ENCODE peak calls at places on chromosomes 3 and 15, in nine cellular contexts. V is OCI-LY7, N is GM23248, R is PC-3, P is GM23338, A is neural progenitor cell, X is HCT116, W is hepatocyte, H is MM.1S. C is an unnamed sample.

GRCh38 chr3:197354195-197355059 is 56.0 kb upstream of the DLG1 start:
- DNase-seq in H (no peak), N (peak), X (no peak), R (no peak), P (no peak), V (peak), A (peak), W (peak), C (peak)

GRCh38 chr3:188241072-188241471 is 87.1 kb downstream of the LPP start:
- DNase-seq in V (peak), P (no peak), A (no peak), W (peak), X (no peak), H (no peak), R (no peak), N (no peak), C (no peak)

GRCh38 chr15:96171842-96172241 is 158.7 kb upstream of the NR2F2 start:
- DNase-seq in W (peak), H (no peak), N (no peak), R (no peak), A (peak), X (no peak), V (no peak), P (peak), C (no peak)

GRCh38 chr3:180093535-180093934 is 56.8 kb upstream of the PEX5L start:
- DNase-seq in V (no peak), W (no peak), N (no peak), A (no peak), P (no peak), H (no peak), X (no peak), R (peak), C (no peak)

GRCh38 chr3:48440590-48440958 is 517 bp downstream of the TMA7 start:
- DNase-seq in W (peak), A (peak), R (no peak), X (no peak), N (peak), V (peak), P (peak), H (peak), C (peak)

GRCh38 chr15:27762471-27762870 is 336.6 kb downstream of the OCA2 start:
- DNase-seq in V (no peak), H (no peak), P (no peak), A (no peak), N (no peak), X (no peak), W (no peak), R (no peak), C (no peak)

GRCh38 chr3:69541823-69542264 is 156.0 kb upstream of the FRMD4B start:
- DNase-seq in X (no peak), V (no peak), N (peak), R (no peak), P (peak), W (peak), H (no peak), A (no peak), C (peak)

GRCh38 chr3:119279101-119279554 is 15.1 kb upstream of the ARHGAP31 start:
- DNase-seq in R (no peak), X (no peak), N (no peak), H (no peak), P (no peak), A (peak), V (no peak), W (no peak), C (no peak)

GRCh38 chr15:90680371-90680935 is 36.7 kb upstream of the BLM start:
- DNase-seq in R (peak), P (no peak), X (no peak), H (no peak), W (no peak), V (no peak), A (no peak), N (peak), C (no peak)

GRCh38 chr3:161371441-161372320 is at the start of gene SPTSSB:
- DNase-seq in R (peak), H (peak), N (peak), P (peak), X (peak), W (peak), V (no peak), A (peak), C (peak)

GRCh38 chr3:101676219-101676764 is 640 bp downstream of the ZBTB11 start:
- DNase-seq in W (peak), X (peak), H (peak), N (peak), R (peak), A (peak), P (peak), V (peak), C (peak)

GRCh38 chr15:60392601-60392985 is 5.2 kb downstream of the ANXA2 start:
- DNase-seq in P (peak), A (no peak), W (peak), V (no peak), R (peak), X (peak), H (no peak), N (peak), C (no peak)

GRCh38 chr15:63950911-63951481 is 95.3 kb downstream of the DAPK2 start:
- DNase-seq in W (no peak), A (no peak), R (peak), N (peak), P (no peak), V (no peak), X (no peak), H (no peak), C (no peak)

GRCh38 chr3:157087398-157088132 is 72.4 kb downstream of the CCNL1 start:
- DNase-seq in N (peak), X (peak), V (no peak), H (peak), P (no peak), R (peak), W (no peak), A (no peak), C (no peak)

GRCh38 chr15:89898628-89899302 is 5.0 kb upstream of the AP3S2 start:
- DNase-seq in H (peak), V (peak), P (peak), R (peak), A (peak), X (peak), W (peak), N (peak), C (peak)

GRCh38 chr15:96183020-96183926 is 147.2 kb upstream of the NR2F2 start:
- DNase-seq in X (no peak), W (no peak), P (no peak), R (no peak), A (peak), N (no peak), V (no peak), H (no peak), C (no peak)

GRCh38 chr3:15287565-15288330 is 44.6 kb downstream of the SH3BP5 start:
- DNase-seq in N (peak), P (no peak), X (no peak), A (no peak), H (no peak), V (no peak), W (peak), R (no peak), C (no peak)

GRCh38 chr3:101938262-101938847 is 89.0 kb downstream of the NFKBIZ start:
- DNase-seq in W (no peak), X (no peak), A (no peak), R (no peak), V (peak), P (no peak), N (no peak), H (peak), C (no peak)

GRCh38 chr3:182636646-182637045 is 156.7 kb upstream of the ATP11B start:
- DNase-seq in A (no peak), H (no peak), N (peak), X (no peak), W (no peak), P (no peak), R (peak), V (no peak), C (no peak)

GRCh38 chr15:65089206-65089824 is 12.8 kb downstream of the KBTBD13 start:
- DNase-seq in P (no peak), A (peak), W (peak), H (no peak), X (no peak), N (no peak), R (no peak), V (no peak), C (no peak)

GRCh38 chr15:36230741-36231140 is 348.7 kb upstream of the CDIN1 start:
- DNase-seq in N (peak), H (no peak), R (no peak), V (no peak), X (no peak), A (no peak), W (no peak), P (no peak), C (no peak)

GRCh38 chr3:177783338-177783737 is 586.1 kb upstream of the TBL1XR1 start:
- DNase-seq in P (no peak), X (no peak), R (no peak), W (no peak), A (no peak), N (no peak), H (no peak), V (no peak), C (no peak)

GRCh38 chr15:38894260-38894948 is 329.8 kb upstream of the RASGRP1 start:
- DNase-seq in P (no peak), R (peak), V (no peak), W (no peak), N (peak), H (no peak), A (no peak), X (no peak), C (no peak)

GRCh38 chr3:120062474-120062873 is 31.8 kb downstream of the GSK3B start:
- DNase-seq in H (no peak), N (peak), P (peak), R (peak), V (no peak), W (no peak), X (no peak), A (no peak), C (no peak)

DNA sequence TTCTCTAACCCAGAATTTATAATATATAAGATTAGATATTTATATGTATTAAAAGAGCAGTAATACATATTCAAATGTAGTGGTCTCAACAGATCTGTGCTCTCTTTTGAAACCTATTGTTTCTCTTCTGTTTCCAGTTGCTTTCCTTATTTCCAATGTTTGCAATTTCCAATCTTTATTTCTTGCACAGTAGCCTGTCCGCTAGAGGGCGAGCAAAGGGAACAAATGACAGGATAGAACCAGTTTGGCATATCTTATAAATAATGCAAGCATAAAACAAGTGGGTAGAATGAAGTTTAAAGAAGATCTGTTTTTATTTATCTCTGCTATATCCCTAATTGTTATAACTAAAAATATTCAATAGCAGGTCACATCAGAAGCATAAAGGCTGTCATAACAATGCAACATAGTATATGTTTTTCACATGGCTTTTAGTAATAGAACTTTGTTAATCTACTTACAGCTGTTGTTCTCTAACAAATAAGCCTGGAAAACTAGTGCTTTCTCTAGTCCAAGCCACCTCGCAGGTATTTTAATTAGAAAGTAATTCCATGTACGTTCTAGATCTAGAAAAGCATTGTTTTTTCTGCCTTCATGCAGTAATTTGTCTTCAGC is 15.1 kb upstream of the TCAIM start:
- DNase-seq in W (peak), P (peak), H (peak), V (peak), X (peak), R (peak), A (peak), N (peak), C (peak)
- TF ChIP-seq EZH2phosphoT487 in W (no peak), P (no peak), H (no peak), V (no peak), X (no peak), R (no peak), A (no peak), N (no peak), C (no peak)

GRCh38 chr15:52464478-52464877 is 64.2 kb downstream of the MYO5A start:
- DNase-seq in R (no peak), H (peak), A (no peak), W (no peak), P (no peak), X (no peak), V (peak), N (peak), C (peak)

GRCh38 chr15:52462806-52463360 is 65.8 kb downstream of the MYO5A start:
- DNase-seq in H (peak), W (no peak), P (no peak), N (no peak), A (no peak), X (no peak), R (no peak), V (no peak), C (no peak)

GRCh38 chr15:52464040-52464439 is 64.6 kb downstream of the MYO5A start:
- DNase-seq in P (no peak), X (no peak), W (no peak), R (no peak), N (peak), A (no peak), H (no peak), V (no peak), C (no peak)

GRCh38 chr15:52466134-52466701 is 62.5 kb downstream of the MYO5A start:
- DNase-seq in R (no peak), V (peak), A (peak), H (peak), P (peak), N (peak), W (no peak), X (no peak), C (no peak)

GRCh38 chr15:52463638-52464037 is 65.0 kb downstream of the MYO5A start:
- DNase-seq in R (peak), P (no peak), A (no peak), H (peak), N (peak), W (no peak), V (peak), X (no peak), C (no peak)
- TF ChIP-seq EZH2phosphoT487 in R (no peak), P (no peak), A (no peak), H (no peak), N (no peak), W (no peak), V (no peak), X (no peak), C (no peak)

GRCh38 chr15:66408690-66409089 is 22.0 kb downstream of the MAP2K1 start:
- DNase-seq in A (no peak), V (no peak), R (no peak), P (no peak), W (no peak), X (no peak), H (no peak), N (no peak), C (no peak)

GRCh38 chr15:66413555-66413954 is 26.8 kb downstream of the MAP2K1 start:
- DNase-seq in R (no peak), V (no peak), A (no peak), P (no peak), N (no peak), H (no peak), W (no peak), X (no peak), C (no peak)

GRCh38 chr15:66412213-66412612 is 25.5 kb downstream of the MAP2K1 start:
- DNase-seq in A (no peak), V (no peak), R (no peak), H (no peak), W (no peak), P (no peak), X (no peak), N (no peak), C (no peak)

GRCh38 chr15:66409565-66410108 is 22.9 kb downstream of the MAP2K1 start:
- DNase-seq in X (no peak), H (no peak), A (no peak), W (no peak), N (no peak), P (no peak), V (no peak), R (no peak), C (no peak)

GRCh38 chr15:66411190-66411589 is 24.5 kb downstream of the MAP2K1 start:
- DNase-seq in W (no peak), R (no peak), V (peak), X (no peak), N (no peak), H (no peak), A (no peak), P (peak), C (no peak)
- TF ChIP-seq EZH2phosphoT487 in W (no peak), R (no peak), V (no peak), X (no peak), N (no peak), H (no peak), A (no peak), P (no peak), C (no peak)

DNA sequence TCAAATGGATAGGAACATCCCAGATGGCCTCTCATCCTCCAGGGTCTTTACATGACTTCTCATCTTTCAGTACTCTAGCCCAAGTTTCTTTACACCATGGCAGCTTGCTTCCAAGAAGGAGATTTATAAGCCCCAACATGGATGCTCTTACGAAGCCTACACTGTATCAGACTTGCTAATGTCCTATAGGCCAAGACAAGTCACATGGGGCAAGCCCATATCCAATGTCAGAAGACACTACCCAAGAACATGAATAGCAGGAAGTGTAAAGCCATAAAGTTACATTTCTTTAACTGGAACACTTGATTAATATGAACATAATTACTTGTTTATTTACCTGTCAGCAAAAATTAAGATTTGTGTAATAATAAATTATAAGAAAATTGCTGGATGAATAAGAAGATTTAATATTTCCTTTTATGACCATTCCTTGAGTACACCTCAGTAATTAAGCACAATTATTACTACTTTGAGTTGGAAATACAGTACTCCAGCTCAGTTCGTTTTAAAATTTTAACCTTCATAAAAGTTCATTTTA is 5.1 kb downstream of the SPESP1 start:
- DNase-seq in W (no peak), A (no peak), R (no peak), V (no peak), X (no peak), H (no peak), N (no peak), P (no peak), C (no peak)
- TF ChIP-seq EZH2phosphoT487 in W (no peak), A (no peak), R (no peak), V (no peak), X (no peak), H (no peak), N (no peak), P (no peak), C (no peak)

DNA sequence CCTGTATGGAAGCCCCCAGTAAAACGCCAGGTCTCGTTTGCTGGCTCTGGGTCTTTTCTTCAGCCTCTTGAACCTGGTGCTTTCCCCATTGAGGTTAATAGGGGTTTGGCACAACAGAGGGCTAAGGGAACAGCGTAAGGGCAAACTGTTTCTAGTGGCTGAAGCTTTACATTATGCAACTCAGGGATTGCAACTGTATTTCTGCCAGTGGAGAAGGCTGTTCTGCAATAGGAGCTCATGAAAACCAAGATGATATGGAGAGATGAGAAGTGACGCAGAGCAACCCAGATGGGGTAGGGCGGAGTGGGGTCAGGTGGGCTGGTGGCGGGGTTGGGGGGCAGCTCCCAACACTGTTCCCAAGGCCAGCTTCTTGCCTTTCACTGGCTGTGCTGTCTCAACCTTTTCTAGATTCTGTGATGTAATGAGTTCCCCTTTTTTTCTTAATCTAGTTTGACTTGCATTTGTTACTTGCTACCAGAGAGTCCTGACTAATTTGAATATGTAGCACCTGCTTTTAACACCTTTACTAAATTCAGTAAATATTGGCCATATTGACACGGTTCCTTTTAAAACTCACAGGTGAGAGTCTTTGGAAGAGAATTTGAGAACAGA is 7.2 kb downstream of the GXYLT2 start:
- DNase-seq in R (no peak), W (no peak), A (no peak), P (no peak), H (no peak), N (no peak), X (no peak), V (no peak), C (no peak)
- TF ChIP-seq EZH2phosphoT487 in R (no peak), W (no peak), A (no peak), P (no peak), H (no peak), N (no peak), X (no peak), V (no peak), C (no peak)

DNA sequence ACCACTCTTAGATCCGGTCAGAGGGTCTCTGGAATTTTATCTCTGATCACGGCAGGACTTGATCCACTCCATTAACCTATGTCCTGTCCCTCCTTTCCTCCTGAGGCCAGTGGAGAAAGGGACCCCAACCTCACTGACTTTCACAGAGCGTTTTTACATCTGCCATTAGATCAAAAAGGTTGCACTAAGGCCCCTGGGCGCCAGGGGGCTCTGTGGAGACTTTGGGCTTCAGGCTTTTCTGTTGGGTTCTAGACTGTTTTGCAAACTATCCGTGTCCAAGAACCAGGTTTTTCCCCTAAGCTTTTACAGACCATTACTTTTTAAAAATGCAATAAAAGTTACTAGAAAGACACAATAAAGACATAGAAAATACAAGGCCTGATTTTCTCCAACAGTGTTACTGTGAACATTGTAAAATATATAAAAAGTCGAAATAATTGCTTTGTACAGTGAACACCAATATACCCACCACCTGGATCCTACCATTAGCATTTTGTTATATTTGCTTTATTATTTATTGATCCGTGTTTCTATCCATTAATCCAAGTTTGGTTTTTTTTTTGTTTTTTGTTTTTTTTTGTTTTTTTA is 159.7 kb downstream of the POLR2M start:
- DNase-seq in P (peak), A (peak), V (peak), H (peak), W (peak), X (peak), R (peak), N (peak), C (peak)
- TF ChIP-seq EZH2phosphoT487 in P (no peak), A (no peak), V (no peak), H (no peak), W (no peak), X (no peak), R (no peak), N (no peak), C (no peak)

GRCh38 chr3:37603722-37604121 is 258.0 kb upstream of the CTDSPL start:
- DNase-seq in R (no peak), N (no peak), W (no peak), X (no peak), A (no peak), H (no peak), V (no peak), P (peak), C (no peak)
- TF ChIP-seq EZH2phosphoT487 in R (no peak), N (no peak), W (no peak), X (no peak), A (no peak), H (no peak), V (no peak), P (no peak), C (no peak)

C was measured in SK-N-SH.